ENCODE peak calls at places on chromosomes 6 and 20, in four cellular contexts. T, A, V and E are unnamed samples.
A peak's percentile ranks its signal among the peaks of the same experiment; 100 is the strongest.

GRCh38 chr6:157995458-157995857 is 13.8 kb downstream of the SYNJ2 start:
- DNase-seq in T (no peak), A (no peak), V (no peak), E (no peak)

GRCh38 chr20:49727894-49728885 is 14.5 kb upstream of the B4GALT5 start:
- DNase-seq in T (no peak), A (no peak), V (no peak), E (no peak)

GRCh38 chr20:61812771-61813485 is 252.8 kb downstream of the TAF4 start:
- DNase-seq in T (no peak), A (no peak), V (no peak), E (no peak)

GRCh38 chr6:40960784-40961430 is 78.1 kb downstream of the UNC5CL start:
- DNase-seq in T (no peak), A (no peak), V (no peak), E (no peak)

GRCh38 chr20:8152183-8152582 is 20.1 kb downstream of the PLCB1 start:
- DNase-seq in T (no peak), A (no peak), V (peak; percentile 52), E (no peak)

GRCh38 chr6:34232901-34233300 is 3.8 kb upstream of the HMGA1 start:
- DNase-seq in T (no peak), A (no peak), V (no peak), E (no peak)

GRCh38 chr6:163536770-163537169 is 122.3 kb downstream of the QKI start:
- DNase-seq in T (no peak), A (no peak), V (peak; percentile 55), E (no peak)

GRCh38 chr20:2349801-2350200 is 30.9 kb upstream of the TGM6 start:
- DNase-seq in T (no peak), A (no peak), V (no peak), E (no peak)

GRCh38 chr20:45061244-45061643 is 39.7 kb downstream of the KCNS1 start:
- DNase-seq in T (no peak), A (no peak), V (peak; percentile 90), E (no peak)

GRCh38 chr20:10788055-10788454 is 114.3 kb upstream of the JAG1 start:
- DNase-seq in T (no peak), A (no peak), V (no peak), E (no peak)

GRCh38 chr6:46925563-46926253 is 4.0 kb upstream of the ADGRF5 start:
- DNase-seq in T (no peak), A (no peak), V (peak; percentile 93), E (no peak)

GRCh38 chr20:48360338-48360698 is 467.5 kb downstream of the PREX1 start:
- DNase-seq in T (peak; percentile 77), A (no peak), V (no peak), E (no peak)

DNA sequence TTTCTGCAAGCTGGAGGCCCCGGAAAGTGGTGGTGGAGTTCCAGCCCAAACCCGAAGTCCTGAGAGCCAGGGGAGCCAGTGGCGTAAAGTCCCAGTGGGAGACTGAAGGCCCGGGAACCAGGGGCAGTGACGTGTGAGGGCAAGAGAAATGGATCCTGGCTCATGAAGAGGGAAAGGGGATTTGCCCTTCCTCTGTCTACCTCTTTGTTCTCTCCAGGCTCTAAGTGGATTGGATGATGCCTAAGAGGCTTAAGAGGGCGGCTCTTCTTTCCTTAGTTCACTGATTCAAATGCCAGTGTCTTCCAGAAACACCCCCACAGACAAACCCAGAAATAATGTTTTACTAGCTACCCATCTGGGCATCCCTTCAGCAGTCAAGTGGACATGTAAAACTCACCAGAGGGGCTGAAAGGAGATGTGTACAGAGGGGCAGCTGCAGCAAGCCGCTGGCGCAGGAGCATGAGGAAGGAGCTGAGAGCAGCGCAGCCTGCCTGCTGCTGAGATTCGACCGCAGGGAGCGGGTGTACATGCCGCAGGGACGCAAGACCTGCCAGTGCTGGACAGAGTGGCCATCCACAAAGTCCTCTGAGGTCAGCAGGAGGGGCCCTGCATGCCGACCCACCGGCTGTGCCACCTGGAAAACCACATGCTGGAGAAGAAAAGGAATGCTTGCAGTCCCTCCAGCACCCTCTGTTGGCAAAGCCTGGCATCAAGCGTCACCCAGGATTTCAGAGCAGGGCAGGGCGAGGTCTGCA is 29.5 kb downstream of the CDYL start:
- DNase-seq in T (peak; percentile 32), A (no peak), V (peak; percentile 57), E (peak; percentile 27)
- H3K4me3 ChIP-seq in T (no peak overlapping the region), A (no peak overlapping the region), V (no peak overlapping the region), E (no peak overlapping the region)

DNA sequence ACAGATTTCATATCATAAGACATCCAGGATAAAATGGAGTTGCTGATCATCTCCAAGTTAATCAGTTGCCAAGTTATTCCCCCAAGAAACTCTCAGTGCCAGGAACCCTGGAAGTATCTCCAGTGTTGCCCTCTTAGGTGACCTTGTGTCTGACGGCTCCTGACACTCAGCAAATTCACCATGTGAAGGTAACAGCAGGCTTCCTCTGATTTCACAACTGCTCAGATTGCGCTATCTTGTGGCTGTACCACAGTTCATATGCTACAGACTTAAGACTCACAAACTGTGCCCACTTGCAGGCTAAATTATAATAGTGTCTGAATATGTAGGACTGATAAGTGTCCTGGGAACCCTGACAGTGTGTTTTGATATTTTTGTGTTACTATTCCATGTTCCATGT is 186.6 kb upstream of the OPRM1 start:
- DNase-seq in T (no peak), A (no peak), V (peak; percentile 63), E (no peak)
- H3K4me3 ChIP-seq in T (no peak overlapping the region), A (no peak overlapping the region), V (no peak overlapping the region), E (no peak overlapping the region)

GRCh38 chr6:151071295-151071694 is 168.5 kb upstream of the AKAP12 start:
- DNase-seq in T (no peak), A (no peak), V (peak; percentile 97), E (no peak)
- H3K4me3 ChIP-seq in T (no peak overlapping the region), A (no peak overlapping the region), V (peak overlapping the region; percentile 4), E (no peak overlapping the region)

GRCh38 chr6:83685481-83685880 is 23.4 kb downstream of the SNAP91 start:
- DNase-seq in T (no peak), A (no peak), V (no peak), E (no peak)
- H3K4me3 ChIP-seq in T (no peak overlapping the region), A (no peak overlapping the region), V (no peak overlapping the region), E (no peak overlapping the region)

DNA sequence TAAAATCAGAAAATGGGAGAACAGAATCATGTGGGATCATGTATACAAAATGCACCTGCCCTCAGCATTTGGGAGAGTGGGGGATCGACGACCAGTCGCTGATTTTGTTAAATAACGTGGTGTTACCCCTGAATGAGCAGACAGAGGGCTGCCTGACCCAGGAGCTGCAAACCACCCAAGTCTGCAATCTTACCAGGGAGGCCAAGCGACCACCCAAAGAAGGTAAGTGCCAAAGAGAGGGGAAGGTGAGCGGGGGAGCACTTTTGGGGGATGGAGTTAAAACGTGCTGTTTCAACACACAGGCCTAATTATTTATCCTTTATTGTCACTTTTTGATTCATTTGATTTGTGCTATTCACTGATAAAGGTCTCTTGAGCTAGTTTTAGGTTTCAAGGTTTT is 4.1 kb downstream of the ADGRB3 start:
- DNase-seq in T (no peak), A (no peak), V (no peak), E (no peak)
- H3K4me3 ChIP-seq in T (no peak overlapping the region), A (no peak overlapping the region), V (no peak overlapping the region), E (no peak overlapping the region)

GRCh38 chr6:70672549-70672948 is 4.9 kb downstream of the SMAP1 start:
- DNase-seq in T (no peak), A (no peak), V (no peak), E (no peak)
- H3K4me3 ChIP-seq in T (no peak overlapping the region), A (no peak overlapping the region), V (no peak overlapping the region), E (no peak overlapping the region)

GRCh38 chr6:119312875-119313338 is 36.7 kb downstream of the MAN1A1 start:
- DNase-seq in T (no peak), A (no peak), V (no peak), E (no peak)
- H3K4me3 ChIP-seq in T (no peak overlapping the region), A (no peak overlapping the region), V (no peak overlapping the region), E (no peak overlapping the region)

DNA sequence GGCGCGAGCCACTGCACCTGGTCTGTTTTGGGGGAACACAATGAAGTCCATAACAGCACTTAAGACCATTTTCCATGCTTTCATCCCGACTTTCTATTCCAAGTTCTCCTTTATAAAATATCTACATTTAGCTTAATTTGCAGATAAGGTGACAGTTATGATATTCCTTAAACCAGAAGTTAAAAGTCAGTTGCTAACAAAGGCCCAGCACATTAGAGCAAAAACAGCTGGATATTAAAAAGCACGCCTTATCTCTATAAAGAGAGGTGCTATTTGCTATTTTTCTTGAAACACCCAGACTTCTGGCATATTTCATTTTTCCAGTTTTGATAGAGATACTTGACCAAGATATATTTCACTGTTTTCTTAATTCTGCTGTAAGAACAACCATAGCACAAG is 15.8 kb downstream of the OR2B2 start:
- DNase-seq in T (no peak), A (no peak), V (no peak), E (no peak)
- H3K4me3 ChIP-seq in T (peak overlapping the region; percentile 74), A (peak overlapping the region; percentile 6), V (no peak overlapping the region), E (no peak overlapping the region)